ENCODE peak calls at places on chromosomes 6 and 20, in six cellular contexts. One of them, this sample, is unnamed.

GRCh38 chr20:62088258-62089127 is 22.8 kb upstream of the TAF4 start:
- DNase-seq in frontal cortex: no peak
- DNase-seq in T-helper 2 cell: no peak
- DNase-seq in stimulated activated CD8-positive, alpha-beta memory T cell treated with anti-CD3 and anti-CD28 coated beads, Interleukin-7, amount 100 ng/mL, for 1 hour: no peak
- DNase-seq in NCI-H1417 treated with DMSO at 0.1 percent for 48 hours: no peak
- DNase-seq in mucosa of gallbladder: no peak
- DNase-seq in this sample: peak; percentile 97

GRCh38 chr6:158765509-158766068 is 53.6 kb downstream of the EZR start:
- DNase-seq in frontal cortex: no peak
- DNase-seq in T-helper 2 cell: no peak
- DNase-seq in stimulated activated CD8-positive, alpha-beta memory T cell treated with anti-CD3 and anti-CD28 coated beads, Interleukin-7, amount 100 ng/mL, for 1 hour: no peak
- DNase-seq in NCI-H1417 treated with DMSO at 0.1 percent for 48 hours: no peak
- DNase-seq in mucosa of gallbladder: no peak
- DNase-seq in this sample: no peak

GRCh38 chr6:82045965-82046756 is 201.4 kb downstream of the IBTK start:
- DNase-seq in frontal cortex: no peak
- DNase-seq in T-helper 2 cell: no peak
- DNase-seq in stimulated activated CD8-positive, alpha-beta memory T cell treated with anti-CD3 and anti-CD28 coated beads, Interleukin-7, amount 100 ng/mL, for 1 hour: no peak
- DNase-seq in NCI-H1417 treated with DMSO at 0.1 percent for 48 hours: no peak
- DNase-seq in mucosa of gallbladder: no peak
- DNase-seq in this sample: peak; percentile 13

GRCh38 chr6:26017567-26017966 is 55.0 kb downstream of the TRIM38 start:
- DNase-seq in frontal cortex: no peak
- DNase-seq in T-helper 2 cell: peak; percentile 26
- DNase-seq in stimulated activated CD8-positive, alpha-beta memory T cell treated with anti-CD3 and anti-CD28 coated beads, Interleukin-7, amount 100 ng/mL, for 1 hour: peak; percentile 34
- DNase-seq in NCI-H1417 treated with DMSO at 0.1 percent for 48 hours: no peak
- DNase-seq in mucosa of gallbladder: no peak
- DNase-seq in this sample: peak; percentile 35

GRCh38 chr20:17601957-17602356 is 32.1 kb downstream of the DSTN start:
- DNase-seq in frontal cortex: no peak
- DNase-seq in T-helper 2 cell: no peak
- DNase-seq in stimulated activated CD8-positive, alpha-beta memory T cell treated with anti-CD3 and anti-CD28 coated beads, Interleukin-7, amount 100 ng/mL, for 1 hour: no peak
- DNase-seq in NCI-H1417 treated with DMSO at 0.1 percent for 48 hours: no peak
- DNase-seq in mucosa of gallbladder: no peak
- DNase-seq in this sample: no peak

GRCh38 chr20:10659651-10660601 is 13.9 kb downstream of the JAG1 start:
- DNase-seq in frontal cortex: no peak
- DNase-seq in T-helper 2 cell: no peak
- DNase-seq in stimulated activated CD8-positive, alpha-beta memory T cell treated with anti-CD3 and anti-CD28 coated beads, Interleukin-7, amount 100 ng/mL, for 1 hour: no peak
- DNase-seq in NCI-H1417 treated with DMSO at 0.1 percent for 48 hours: no peak
- DNase-seq in mucosa of gallbladder: no peak
- DNase-seq in this sample: no peak

GRCh38 chr6:43193929-43194328 is 11.9 kb downstream of the CUL9 start:
- DNase-seq in frontal cortex: no peak
- DNase-seq in T-helper 2 cell: no peak
- DNase-seq in stimulated activated CD8-positive, alpha-beta memory T cell treated with anti-CD3 and anti-CD28 coated beads, Interleukin-7, amount 100 ng/mL, for 1 hour: no peak
- DNase-seq in NCI-H1417 treated with DMSO at 0.1 percent for 48 hours: no peak
- DNase-seq in mucosa of gallbladder: no peak
- DNase-seq in this sample: no peak

GRCh38 chr6:43702522-43703440 is 15.2 kb upstream of the MRPS18A start:
- DNase-seq in frontal cortex: no peak
- DNase-seq in T-helper 2 cell: no peak
- DNase-seq in stimulated activated CD8-positive, alpha-beta memory T cell treated with anti-CD3 and anti-CD28 coated beads, Interleukin-7, amount 100 ng/mL, for 1 hour: no peak
- DNase-seq in NCI-H1417 treated with DMSO at 0.1 percent for 48 hours: no peak
- DNase-seq in mucosa of gallbladder: peak; percentile 88
- DNase-seq in this sample: peak; percentile 81

GRCh38 chr20:22836877-22837276 is 198.2 kb upstream of the SSTR4 start:
- DNase-seq in frontal cortex: no peak
- DNase-seq in T-helper 2 cell: no peak
- DNase-seq in stimulated activated CD8-positive, alpha-beta memory T cell treated with anti-CD3 and anti-CD28 coated beads, Interleukin-7, amount 100 ng/mL, for 1 hour: no peak
- DNase-seq in NCI-H1417 treated with DMSO at 0.1 percent for 48 hours: no peak
- DNase-seq in mucosa of gallbladder: no peak
- DNase-seq in this sample: no peak

GRCh38 chr20:11156922-11157321 is 483.1 kb upstream of the JAG1 start:
- DNase-seq in frontal cortex: no peak
- DNase-seq in T-helper 2 cell: no peak
- DNase-seq in stimulated activated CD8-positive, alpha-beta memory T cell treated with anti-CD3 and anti-CD28 coated beads, Interleukin-7, amount 100 ng/mL, for 1 hour: no peak
- DNase-seq in NCI-H1417 treated with DMSO at 0.1 percent for 48 hours: no peak
- DNase-seq in mucosa of gallbladder: no peak
- DNase-seq in this sample: no peak

GRCh38 chr6:166005401-166005845 is 162.2 kb downstream of the TBXT start:
- DNase-seq in frontal cortex: no peak
- DNase-seq in T-helper 2 cell: no peak
- DNase-seq in stimulated activated CD8-positive, alpha-beta memory T cell treated with anti-CD3 and anti-CD28 coated beads, Interleukin-7, amount 100 ng/mL, for 1 hour: no peak
- DNase-seq in NCI-H1417 treated with DMSO at 0.1 percent for 48 hours: no peak
- DNase-seq in mucosa of gallbladder: no peak
- DNase-seq in this sample: no peak

GRCh38 chr20:64242797-64243475 is 12.6 kb upstream of the PCMTD2 start:
- DNase-seq in frontal cortex: no peak
- DNase-seq in T-helper 2 cell: no peak
- DNase-seq in stimulated activated CD8-positive, alpha-beta memory T cell treated with anti-CD3 and anti-CD28 coated beads, Interleukin-7, amount 100 ng/mL, for 1 hour: no peak
- DNase-seq in NCI-H1417 treated with DMSO at 0.1 percent for 48 hours: no peak
- DNase-seq in mucosa of gallbladder: no peak
- DNase-seq in this sample: no peak

GRCh38 chr20:18686696-18687095 is 98.8 kb downstream of the DTD1 start:
- DNase-seq in frontal cortex: no peak
- DNase-seq in T-helper 2 cell: no peak
- DNase-seq in stimulated activated CD8-positive, alpha-beta memory T cell treated with anti-CD3 and anti-CD28 coated beads, Interleukin-7, amount 100 ng/mL, for 1 hour: no peak
- DNase-seq in NCI-H1417 treated with DMSO at 0.1 percent for 48 hours: no peak
- DNase-seq in mucosa of gallbladder: no peak
- DNase-seq in this sample: no peak

GRCh38 chr6:157330831-157331230 is 7.5 kb upstream of the TMEM242 start:
- DNase-seq in frontal cortex: no peak
- DNase-seq in T-helper 2 cell: no peak
- DNase-seq in stimulated activated CD8-positive, alpha-beta memory T cell treated with anti-CD3 and anti-CD28 coated beads, Interleukin-7, amount 100 ng/mL, for 1 hour: no peak
- DNase-seq in NCI-H1417 treated with DMSO at 0.1 percent for 48 hours: no peak
- DNase-seq in mucosa of gallbladder: no peak
- DNase-seq in this sample: no peak

GRCh38 chr6:75280131-75280855 is 4.3 kb downstream of the TMEM30A start:
- DNase-seq in frontal cortex: no peak
- DNase-seq in T-helper 2 cell: no peak
- DNase-seq in stimulated activated CD8-positive, alpha-beta memory T cell treated with anti-CD3 and anti-CD28 coated beads, Interleukin-7, amount 100 ng/mL, for 1 hour: no peak
- DNase-seq in NCI-H1417 treated with DMSO at 0.1 percent for 48 hours: no peak
- DNase-seq in mucosa of gallbladder: no peak
- DNase-seq in this sample: no peak

GRCh38 chr20:62487125-62487524 is 11.3 kb upstream of the GATA5 start:
- DNase-seq in frontal cortex: no peak
- DNase-seq in T-helper 2 cell: no peak
- DNase-seq in stimulated activated CD8-positive, alpha-beta memory T cell treated with anti-CD3 and anti-CD28 coated beads, Interleukin-7, amount 100 ng/mL, for 1 hour: no peak
- DNase-seq in NCI-H1417 treated with DMSO at 0.1 percent for 48 hours: no peak
- DNase-seq in mucosa of gallbladder: no peak
- DNase-seq in this sample: no peak

GRCh38 chr6:163579111-163579879 is 164.8 kb downstream of the QKI start:
- DNase-seq in frontal cortex: no peak
- DNase-seq in T-helper 2 cell: no peak
- DNase-seq in stimulated activated CD8-positive, alpha-beta memory T cell treated with anti-CD3 and anti-CD28 coated beads, Interleukin-7, amount 100 ng/mL, for 1 hour: no peak
- DNase-seq in NCI-H1417 treated with DMSO at 0.1 percent for 48 hours: no peak
- DNase-seq in mucosa of gallbladder: no peak
- DNase-seq in this sample: no peak

GRCh38 chr20:23705895-23706294 is 17.1 kb upstream of the CST4 start:
- DNase-seq in frontal cortex: no peak
- DNase-seq in T-helper 2 cell: no peak
- DNase-seq in stimulated activated CD8-positive, alpha-beta memory T cell treated with anti-CD3 and anti-CD28 coated beads, Interleukin-7, amount 100 ng/mL, for 1 hour: no peak
- DNase-seq in NCI-H1417 treated with DMSO at 0.1 percent for 48 hours: no peak
- DNase-seq in mucosa of gallbladder: no peak
- DNase-seq in this sample: no peak

GRCh38 chr20:52895662-52896061 is 76.5 kb upstream of the TSHZ2 start:
- DNase-seq in frontal cortex: no peak
- DNase-seq in T-helper 2 cell: no peak
- DNase-seq in stimulated activated CD8-positive, alpha-beta memory T cell treated with anti-CD3 and anti-CD28 coated beads, Interleukin-7, amount 100 ng/mL, for 1 hour: no peak
- DNase-seq in NCI-H1417 treated with DMSO at 0.1 percent for 48 hours: no peak
- DNase-seq in mucosa of gallbladder: no peak
- DNase-seq in this sample: no peak

GRCh38 chr20:32626859-32627636 is 41.9 kb upstream of the NOL4L start:
- DNase-seq in frontal cortex: peak; percentile 73
- DNase-seq in T-helper 2 cell: no peak
- DNase-seq in stimulated activated CD8-positive, alpha-beta memory T cell treated with anti-CD3 and anti-CD28 coated beads, Interleukin-7, amount 100 ng/mL, for 1 hour: no peak
- DNase-seq in NCI-H1417 treated with DMSO at 0.1 percent for 48 hours: peak; percentile 89
- DNase-seq in mucosa of gallbladder: no peak
- DNase-seq in this sample: no peak

GRCh38 chr20:34500823-34501222 is 15.4 kb upstream of the DYNLRB1 start:
- DNase-seq in frontal cortex: no peak
- DNase-seq in T-helper 2 cell: no peak
- DNase-seq in stimulated activated CD8-positive, alpha-beta memory T cell treated with anti-CD3 and anti-CD28 coated beads, Interleukin-7, amount 100 ng/mL, for 1 hour: no peak
- DNase-seq in NCI-H1417 treated with DMSO at 0.1 percent for 48 hours: no peak
- DNase-seq in mucosa of gallbladder: no peak
- DNase-seq in this sample: no peak

GRCh38 chr20:33532753-33533459 is 43.0 kb downstream of the CBFA2T2 start:
- DNase-seq in frontal cortex: no peak
- DNase-seq in T-helper 2 cell: no peak
- DNase-seq in stimulated activated CD8-positive, alpha-beta memory T cell treated with anti-CD3 and anti-CD28 coated beads, Interleukin-7, amount 100 ng/mL, for 1 hour: no peak
- DNase-seq in NCI-H1417 treated with DMSO at 0.1 percent for 48 hours: no peak
- DNase-seq in mucosa of gallbladder: no peak
- DNase-seq in this sample: no peak